ENCODE peak calls at places on chromosomes 4 and X, in nine cellular contexts. Z is GM23248, J is hepatocyte, D is fibroblast of lung, G is neuronal stem cell, O is A549, U is GM23338, C is HCT116, W is astrocyte. P is an unnamed sample. For H3K4me1, the result is how much of the 10 kb centered on the place peaks cover.

GRCh38 chr4:187908079-187908501 is 87.5 kb upstream of the ZFP42 start:
- DNase-seq in Z (peak), J (no peak), D (peak), G (no peak), O (peak), U (no peak), C (no peak), W (peak), P (no peak)

GRCh38 chr4:38223801-38224236 is 263.6 kb downstream of the PTTG2 start:
- DNase-seq in Z (no peak), J (peak), D (no peak), G (no peak), O (no peak), U (no peak), C (no peak), W (no peak), P (no peak)

GRCh38 chr4:8730159-8730558 is 137.6 kb downstream of the CPZ start:
- DNase-seq in Z (no peak), J (no peak), D (no peak), G (no peak), O (no peak), U (no peak), C (no peak), W (no peak), P (no peak)

GRCh38 chrX:112731793-112732192 is 52.1 kb upstream of the LHFPL1 start:
- DNase-seq in Z (peak), J (peak), D (peak), G (no peak), O (no peak), U (peak), C (no peak), W (no peak), P (peak)

GRCh38 chr4:115249808-115250207 is 136.4 kb upstream of the NDST4 start:
- DNase-seq in Z (no peak), J (no peak), D (no peak), G (no peak), O (no peak), U (no peak), C (peak), W (peak), P (no peak)

GRCh38 chrX:149453030-149453429 is 52.1 kb downstream of the IDS start:
- DNase-seq in Z (peak), J (no peak), D (peak), G (no peak), O (peak), U (no peak), C (peak), W (peak), P (no peak)

GRCh38 chr4:1626151-1626550 is 58.0 kb downstream of the FAM53A start:
- DNase-seq in Z (no peak), J (no peak), D (no peak), G (no peak), O (no peak), U (no peak), C (no peak), W (no peak), P (no peak)

GRCh38 chrX:23732704-23733103 is 10.4 kb downstream of the ACOT9 start:
- DNase-seq in Z (no peak), J (no peak), D (no peak), G (no peak), O (no peak), U (no peak), C (no peak), W (no peak), P (peak)

GRCh38 chr4:8838911-8839431 is 32.7 kb downstream of the HMX1 start:
- DNase-seq in Z (no peak), J (no peak), D (no peak), G (no peak), O (no peak), U (no peak), C (no peak), W (no peak), P (no peak)

GRCh38 chr4:2254665-2255500 is 7.0 kb downstream of the MXD4 start:
- DNase-seq in Z (no peak), J (peak), D (no peak), G (no peak), O (no peak), U (no peak), C (no peak), W (no peak), P (no peak)

GRCh38 chr4:54840992-54841768 is 183.4 kb downstream of the KIT start:
- DNase-seq in Z (peak), J (peak), D (peak), G (no peak), O (peak), U (no peak), C (no peak), W (no peak), P (no peak)

GRCh38 chr4:89294583-89295244 is 12.9 kb downstream of the GPRIN3 start:
- DNase-seq in Z (no peak), J (no peak), D (no peak), G (no peak), O (no peak), U (no peak), C (no peak), W (no peak), P (peak)

GRCh38 chrX:118652717-118653116 is 74.7 kb upstream of the IL13RA1 start:
- DNase-seq in Z (peak), J (no peak), D (peak), G (no peak), O (no peak), U (no peak), C (no peak), W (no peak), P (no peak)

GRCh38 chr4:64736999-64737853 is 328.0 kb upstream of the TECRL start:
- DNase-seq in Z (no peak), J (no peak), D (no peak), G (no peak), O (no peak), U (peak), C (no peak), W (no peak), P (no peak)

GRCh38 chrX:31021537-31021936 is 50.3 kb downstream of the FTHL17 start:
- DNase-seq in Z (no peak), J (no peak), D (peak), G (no peak), O (no peak), U (no peak), C (no peak), W (no peak), P (no peak)

DNA sequence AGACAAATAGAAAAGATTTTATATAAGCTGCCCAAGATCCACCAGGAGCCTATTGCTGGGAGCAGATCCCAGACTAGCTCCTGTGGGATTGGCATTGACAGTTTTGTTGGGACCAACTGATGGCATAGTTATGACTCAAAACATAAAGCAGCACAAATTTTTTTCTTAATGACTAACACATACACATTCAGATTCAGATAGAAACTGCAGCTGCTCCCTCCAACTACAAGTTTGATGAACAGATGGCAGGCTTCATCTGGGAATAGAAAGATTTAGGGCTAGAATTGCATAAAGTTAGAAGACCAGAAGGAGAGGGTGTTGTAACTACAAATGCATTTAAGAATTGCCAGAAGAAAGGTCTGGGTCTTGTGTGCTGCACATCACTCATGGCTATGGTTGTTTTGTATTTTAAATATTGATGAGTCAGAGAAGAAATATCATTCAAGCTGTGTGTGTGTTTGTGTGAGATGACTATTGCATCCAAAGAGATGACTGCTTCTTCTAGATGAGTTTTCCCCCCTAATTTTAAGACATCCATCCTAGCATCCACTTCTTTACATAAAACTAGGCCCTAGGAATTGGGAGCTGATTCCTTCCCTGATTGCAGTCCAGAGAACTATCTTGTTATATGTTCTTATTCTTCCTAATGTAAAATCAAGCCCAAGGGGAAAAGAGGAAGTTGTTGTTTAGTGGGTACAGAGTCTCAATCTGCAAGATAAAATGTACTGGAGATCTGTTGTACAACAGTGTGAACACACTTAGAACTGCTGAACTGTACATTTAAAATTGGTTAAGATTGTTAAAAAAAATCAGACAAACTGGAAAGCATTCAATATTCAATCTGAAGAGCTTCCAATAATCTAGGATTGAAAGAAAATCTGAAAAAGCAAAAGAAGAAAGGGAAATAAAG is 175.0 kb downstream of the PARM1 start:
- DNase-seq in Z (no peak), J (no peak), D (peak), G (no peak), O (no peak), U (no peak), C (no peak), W (no peak), P (no peak)
- H3K4me1 ChIP-seq in Z (under half), J (under half), D (under half), G (under half), O (under half), U (under half), C (under half), W (under half), P (under half)

GRCh38 chrX:150546711-150547153 is 21.7 kb upstream of the MTM1 start:
- DNase-seq in Z (peak), J (peak), D (peak), G (no peak), O (no peak), U (no peak), C (no peak), W (no peak), P (no peak)

GRCh38 chrX:150542846-150543229 is 25.6 kb upstream of the MTM1 start:
- DNase-seq in Z (no peak), J (no peak), D (no peak), G (no peak), O (no peak), U (no peak), C (no peak), W (no peak), P (no peak)

GRCh38 chrX:150544835-150545790 is 23.3 kb upstream of the MTM1 start:
- DNase-seq in Z (no peak), J (no peak), D (no peak), G (no peak), O (no peak), U (no peak), C (no peak), W (no peak), P (no peak)

GRCh38 chrX:150543230-150544155 is 24.9 kb upstream of the MTM1 start:
- DNase-seq in Z (no peak), J (no peak), D (no peak), G (no peak), O (no peak), U (no peak), C (no peak), W (no peak), P (no peak)

DNA sequence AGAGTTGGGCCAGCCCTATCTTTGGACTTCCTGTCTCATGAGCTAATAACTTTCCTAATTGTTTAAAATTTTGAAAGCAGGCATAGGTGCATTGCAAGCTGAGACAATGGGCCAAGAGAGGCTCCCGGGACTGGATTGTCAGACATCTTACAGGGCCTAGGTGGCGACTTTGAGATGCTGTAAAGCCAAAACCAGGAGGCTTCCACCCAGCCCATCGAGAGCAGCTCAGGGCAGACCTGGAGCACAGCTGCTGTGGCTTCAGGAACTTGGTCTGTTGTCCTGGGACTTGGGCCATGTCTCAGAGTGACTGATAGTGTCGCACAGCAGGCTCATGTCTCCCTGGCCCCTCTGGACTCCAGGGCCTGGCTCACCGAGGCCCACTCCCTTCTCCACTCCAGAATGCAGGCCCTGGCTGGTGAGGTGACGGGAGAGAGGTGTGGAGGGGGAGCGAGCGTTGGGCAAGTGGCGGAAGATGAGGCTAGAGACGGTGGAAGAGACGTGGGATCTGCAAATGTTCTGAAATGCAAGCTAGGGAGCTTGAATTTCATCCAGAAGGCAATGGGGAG is 24.1 kb upstream of the MTM1 start:
- DNase-seq in Z (no peak), J (no peak), D (peak), G (no peak), O (peak), U (peak), C (no peak), W (no peak), P (peak)
- H3K4me2 ChIP-seq in Z (no peak), J (no peak), D (no peak), G (no peak), O (no peak), U (no peak), C (no peak), W (no peak), P (no peak)

GRCh38 chr4:181756451-181756850 is 486.8 kb upstream of the TENM3 start:
- DNase-seq in Z (no peak), J (no peak), D (no peak), G (no peak), O (no peak), U (peak), C (no peak), W (no peak), P (no peak)
- H3K4me1 ChIP-seq in Z (under half), J (under half), D (under half), G (under half), O (under half), U (under half), C (under half), W (under half), P (under half)

DNA sequence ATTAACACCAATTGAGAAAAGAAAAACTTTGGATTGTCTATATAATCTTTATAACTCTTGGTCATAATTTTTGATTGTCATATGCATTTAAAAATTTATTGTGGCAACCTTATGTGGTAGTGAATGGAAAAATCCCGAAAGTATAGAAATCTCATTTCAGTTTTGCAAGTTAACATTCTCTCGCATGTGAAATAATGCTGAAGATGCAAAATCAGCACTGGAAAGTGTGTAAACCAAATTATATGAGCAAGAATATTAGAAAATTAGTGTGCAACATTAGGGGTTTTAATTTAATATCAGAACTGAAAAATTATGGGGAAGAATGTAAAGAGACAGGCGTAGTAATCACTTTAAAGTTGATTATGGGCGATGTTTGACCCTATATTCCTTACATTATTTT is 1472.8 kb downstream of the PCDH7 start:
- DNase-seq in Z (no peak), J (no peak), D (no peak), G (no peak), O (no peak), U (no peak), C (no peak), W (no peak), P (no peak)
- H3K4me2 ChIP-seq in Z (no peak), J (no peak), D (no peak), G (no peak), O (no peak), U (no peak), C (no peak), W (no peak), P (no peak)